ENCODE peak calls at places on chromosomes 11 and 22, in eight cellular contexts. One of them, this sample, is unnamed.

GRCh38 chr11:65488273-65489058 is 10.4 kb upstream of the MALAT1 start:
- DNase-seq in HCT116: no peak
- DNase-seq in breast epithelium: no peak
- DNase-seq in transverse colon: peak; percentile 74
- DNase-seq in GM23338: no peak
- DNase-seq in prostate gland: peak; percentile 6
- DNase-seq in spleen: no peak
- DNase-seq in K562: no peak
- DNase-seq in this sample: no peak

GRCh38 chr11:8066911-8067455 is 14.0 kb upstream of the TUB start:
- DNase-seq in HCT116: no peak
- DNase-seq in breast epithelium: no peak
- DNase-seq in transverse colon: no peak
- DNase-seq in GM23338: no peak
- DNase-seq in prostate gland: no peak
- DNase-seq in spleen: no peak
- DNase-seq in K562: no peak
- DNase-seq in this sample: peak; percentile 20

GRCh38 chr11:134664447-134664846 is 252.4 kb upstream of the B3GAT1 start:
- DNase-seq in HCT116: no peak
- DNase-seq in breast epithelium: no peak
- DNase-seq in transverse colon: no peak
- DNase-seq in GM23338: no peak
- DNase-seq in prostate gland: no peak
- DNase-seq in spleen: no peak
- DNase-seq in K562: no peak
- DNase-seq in this sample: peak; percentile 14

GRCh38 chr11:120940297-120940847 is 83.5 kb upstream of the TBCEL start:
- DNase-seq in HCT116: no peak
- DNase-seq in breast epithelium: no peak
- DNase-seq in transverse colon: no peak
- DNase-seq in GM23338: no peak
- DNase-seq in prostate gland: no peak
- DNase-seq in spleen: no peak
- DNase-seq in K562: no peak
- DNase-seq in this sample: no peak

GRCh38 chr11:32792948-32793475 is 1.4 kb downstream of the CCDC73 start:
- DNase-seq in HCT116: peak; percentile 35
- DNase-seq in breast epithelium: peak; percentile 59
- DNase-seq in transverse colon: peak; percentile 69
- DNase-seq in GM23338: peak; percentile 71
- DNase-seq in prostate gland: peak; percentile 53
- DNase-seq in spleen: no peak
- DNase-seq in K562: peak; percentile 39
- DNase-seq in this sample: peak; percentile 69

GRCh38 chr11:13667795-13668101 is 720 bp upstream of the FAR1 start:
- DNase-seq in HCT116: no peak
- DNase-seq in breast epithelium: no peak
- DNase-seq in transverse colon: no peak
- DNase-seq in GM23338: no peak
- DNase-seq in prostate gland: no peak
- DNase-seq in spleen: no peak
- DNase-seq in K562: no peak
- DNase-seq in this sample: no peak

GRCh38 chr11:134797411-134798089 is 385.5 kb upstream of the B3GAT1 start:
- DNase-seq in HCT116: no peak
- DNase-seq in breast epithelium: no peak
- DNase-seq in transverse colon: no peak
- DNase-seq in GM23338: no peak
- DNase-seq in prostate gland: no peak
- DNase-seq in spleen: no peak
- DNase-seq in K562: no peak
- DNase-seq in this sample: no peak

GRCh38 chr11:115207916-115208315 is 296.3 kb downstream of the CADM1 start:
- DNase-seq in HCT116: no peak
- DNase-seq in breast epithelium: no peak
- DNase-seq in transverse colon: no peak
- DNase-seq in GM23338: no peak
- DNase-seq in prostate gland: no peak
- DNase-seq in spleen: no peak
- DNase-seq in K562: no peak
- DNase-seq in this sample: no peak

GRCh38 chr22:27492566-27493201 is 308.9 kb downstream of the MN1 start:
- DNase-seq in HCT116: no peak
- DNase-seq in breast epithelium: no peak
- DNase-seq in transverse colon: no peak
- DNase-seq in GM23338: no peak
- DNase-seq in prostate gland: no peak
- DNase-seq in spleen: no peak
- DNase-seq in K562: no peak
- DNase-seq in this sample: no peak

GRCh38 chr22:30314918-30315317 is 11.8 kb downstream of the TBC1D10A start:
- DNase-seq in HCT116: no peak
- DNase-seq in breast epithelium: no peak
- DNase-seq in transverse colon: no peak
- DNase-seq in GM23338: no peak
- DNase-seq in prostate gland: no peak
- DNase-seq in spleen: no peak
- DNase-seq in K562: peak; percentile 39
- DNase-seq in this sample: no peak

GRCh38 chr11:67466962-67467771 is 1.9 kb downstream of the TMEM134 start:
- DNase-seq in HCT116: no peak
- DNase-seq in breast epithelium: no peak
- DNase-seq in transverse colon: no peak
- DNase-seq in GM23338: no peak
- DNase-seq in prostate gland: no peak
- DNase-seq in spleen: no peak
- DNase-seq in K562: no peak
- DNase-seq in this sample: no peak

GRCh38 chr11:67470337-67471002 is 1.4 kb upstream of the TMEM134 start:
- DNase-seq in HCT116: no peak
- DNase-seq in breast epithelium: no peak
- DNase-seq in transverse colon: no peak
- DNase-seq in GM23338: no peak
- DNase-seq in prostate gland: no peak
- DNase-seq in spleen: no peak
- DNase-seq in K562: no peak
- DNase-seq in this sample: no peak

GRCh38 chr11:67468056-67468455 is 995 bp downstream of the TMEM134 start:
- DNase-seq in HCT116: no peak
- DNase-seq in breast epithelium: peak; percentile 98
- DNase-seq in transverse colon: peak; percentile 80
- DNase-seq in GM23338: no peak
- DNase-seq in prostate gland: peak; percentile 95
- DNase-seq in spleen: no peak
- DNase-seq in K562: no peak
- DNase-seq in this sample: peak; percentile 96

GRCh38 chr11:67468509-67468834 is 579 bp downstream of the TMEM134 start:
- DNase-seq in HCT116: no peak
- DNase-seq in breast epithelium: no peak
- DNase-seq in transverse colon: no peak
- DNase-seq in GM23338: peak; percentile 58
- DNase-seq in prostate gland: no peak
- DNase-seq in spleen: no peak
- DNase-seq in K562: no peak
- DNase-seq in this sample: no peak

DNA sequence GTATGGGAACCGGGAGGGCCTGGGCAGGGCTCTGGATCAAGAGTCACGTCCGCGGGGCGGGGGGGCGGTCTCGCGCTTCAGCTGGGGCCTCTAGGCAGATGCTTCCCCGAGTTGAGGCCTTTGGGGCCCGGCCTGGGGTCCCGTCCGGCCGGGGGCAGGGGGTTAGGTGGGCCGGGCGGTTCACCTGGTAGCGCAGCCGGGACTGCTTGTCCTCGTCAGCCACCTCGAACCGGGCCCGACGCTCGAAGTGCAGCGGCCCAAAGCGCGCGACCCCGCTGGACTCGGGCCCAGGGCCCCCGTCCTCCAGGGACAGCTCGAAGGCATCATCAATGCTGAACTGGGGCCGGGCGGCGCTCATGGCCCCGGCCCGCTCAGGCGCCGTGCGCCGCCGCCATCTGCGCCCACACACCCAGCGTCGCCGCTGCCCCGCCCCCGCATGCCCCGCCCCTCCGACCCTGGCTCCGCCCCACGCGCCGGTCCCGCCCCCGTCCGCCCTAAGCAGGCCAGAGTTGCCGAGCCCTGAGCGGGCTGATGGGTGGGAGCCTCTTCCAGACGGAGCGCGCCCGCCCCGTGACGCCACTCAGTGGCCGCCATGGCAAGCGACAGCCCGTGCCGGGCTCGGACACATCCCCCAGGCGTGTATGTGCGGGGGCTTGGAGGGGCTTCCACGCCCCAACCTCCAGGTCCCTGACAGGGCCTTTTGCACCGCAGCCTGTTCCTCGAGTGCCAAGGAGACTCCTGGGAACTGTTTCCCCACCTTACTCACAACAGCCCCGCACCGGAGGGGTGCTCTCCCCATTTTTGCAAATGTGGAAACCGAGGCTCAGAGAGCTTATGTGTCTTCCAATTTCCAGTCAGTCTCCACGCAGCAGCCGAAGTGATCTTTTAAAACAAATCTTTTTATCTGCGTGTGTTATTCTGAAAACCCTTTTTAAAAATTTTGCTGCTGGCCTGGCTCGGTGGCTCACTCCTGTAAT is at the start of gene TMEM134:
- DNase-seq in HCT116: peak; percentile 82
- DNase-seq in breast epithelium: peak; percentile 94
- DNase-seq in transverse colon: peak; percentile 94
- DNase-seq in GM23338: peak; percentile 95
- DNase-seq in prostate gland: peak; percentile 90
- DNase-seq in spleen: peak; percentile 99
- DNase-seq in K562: peak; percentile 92
- DNase-seq in this sample: peak; percentile 94
- TF ChIP-seq POLR2AphosphoS5 in HCT116: peak; percentile 87
- TF ChIP-seq POLR2AphosphoS5 in breast epithelium: peak; percentile 81
- TF ChIP-seq POLR2AphosphoS5 in transverse colon: peak; percentile 91
- TF ChIP-seq POLR2AphosphoS5 in GM23338: peak; percentile 80
- TF ChIP-seq POLR2AphosphoS5 in prostate gland: peak; percentile 92
- TF ChIP-seq POLR2AphosphoS5 in spleen: peak; percentile 96
- TF ChIP-seq POLR2AphosphoS5 in K562: peak; percentile 76
- TF ChIP-seq POLR2AphosphoS5 in this sample: peak; percentile 90

GRCh38 chr22:42271906-42272305 is 1.5 kb upstream of the TCF20 start:
- DNase-seq in HCT116: no peak
- DNase-seq in breast epithelium: no peak
- DNase-seq in transverse colon: no peak
- DNase-seq in GM23338: no peak
- DNase-seq in prostate gland: no peak
- DNase-seq in spleen: peak; percentile 41
- DNase-seq in K562: no peak
- DNase-seq in this sample: peak; percentile 34
- H3K4me3 ChIP-seq in HCT116: no peak overlapping the region
- H3K4me3 ChIP-seq in breast epithelium: no peak overlapping the region
- H3K4me3 ChIP-seq in transverse colon: no peak overlapping the region
- H3K4me3 ChIP-seq in GM23338: no peak overlapping the region
- H3K4me3 ChIP-seq in prostate gland: no peak overlapping the region
- H3K4me3 ChIP-seq in spleen: no peak overlapping the region
- H3K4me3 ChIP-seq in K562: no peak overlapping the region
- H3K4me3 ChIP-seq in this sample: no peak overlapping the region

GRCh38 chr11:72069787-72070251 is 10.5 kb downstream of the NUMA1 start:
- DNase-seq in HCT116: peak; percentile 51
- DNase-seq in breast epithelium: peak; percentile 71
- DNase-seq in transverse colon: peak; percentile 83
- DNase-seq in GM23338: peak; percentile 15
- DNase-seq in prostate gland: peak; percentile 54
- DNase-seq in spleen: peak; percentile 91
- DNase-seq in K562: no peak
- DNase-seq in this sample: peak; percentile 78
- TF ChIP-seq POLR2AphosphoS5 in HCT116: peak; percentile 66
- TF ChIP-seq POLR2AphosphoS5 in breast epithelium: no peak
- TF ChIP-seq POLR2AphosphoS5 in transverse colon: peak; percentile 71
- TF ChIP-seq POLR2AphosphoS5 in GM23338: no peak
- TF ChIP-seq POLR2AphosphoS5 in prostate gland: peak; percentile 52
- TF ChIP-seq POLR2AphosphoS5 in spleen: peak; percentile 70
- TF ChIP-seq POLR2AphosphoS5 in K562: no peak
- TF ChIP-seq POLR2AphosphoS5 in this sample: no peak

DNA sequence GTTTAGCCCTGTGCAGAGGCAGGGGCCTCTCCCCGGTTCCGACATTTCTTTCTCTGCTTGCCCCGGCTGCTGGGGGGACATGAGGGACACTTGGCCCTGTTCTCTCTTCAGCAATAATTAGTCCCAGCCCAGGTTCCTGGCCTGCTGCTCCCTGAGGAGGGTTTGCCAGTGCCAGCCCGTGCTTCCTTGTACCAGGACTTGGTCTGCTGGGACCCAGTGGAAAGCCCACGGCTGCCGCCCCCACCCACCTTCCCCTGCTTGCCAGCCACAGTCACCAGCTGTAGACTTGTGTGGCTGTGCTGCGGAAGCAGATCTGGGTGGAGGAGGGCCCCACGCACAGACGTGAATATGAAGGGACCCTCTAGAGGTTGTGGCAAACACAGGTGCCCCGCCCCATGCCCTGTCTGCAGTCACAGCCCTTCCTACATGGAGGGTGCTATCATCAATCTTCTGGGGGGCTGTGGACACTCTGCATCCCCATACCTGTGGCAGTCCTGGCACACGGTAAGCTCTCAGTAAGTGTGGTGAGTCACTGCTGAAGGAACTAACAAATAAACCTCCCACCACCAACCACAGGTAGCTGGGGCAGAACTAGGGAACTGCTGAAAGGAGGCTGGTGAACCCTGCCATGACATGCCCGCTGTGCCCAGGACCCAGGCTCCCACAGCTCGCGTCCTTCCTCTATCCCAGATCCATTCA is 949 bp downstream of the TP53AIP1 start:
- DNase-seq in HCT116: no peak
- DNase-seq in breast epithelium: no peak
- DNase-seq in transverse colon: no peak
- DNase-seq in GM23338: no peak
- DNase-seq in prostate gland: peak; percentile 24
- DNase-seq in spleen: no peak
- DNase-seq in K562: no peak
- DNase-seq in this sample: no peak
- H3K4me3 ChIP-seq in HCT116: no peak overlapping the region
- H3K4me3 ChIP-seq in breast epithelium: no peak overlapping the region
- H3K4me3 ChIP-seq in transverse colon: no peak overlapping the region
- H3K4me3 ChIP-seq in GM23338: no peak overlapping the region
- H3K4me3 ChIP-seq in prostate gland: no peak overlapping the region
- H3K4me3 ChIP-seq in spleen: no peak overlapping the region
- H3K4me3 ChIP-seq in K562: no peak overlapping the region
- H3K4me3 ChIP-seq in this sample: no peak overlapping the region

DNA sequence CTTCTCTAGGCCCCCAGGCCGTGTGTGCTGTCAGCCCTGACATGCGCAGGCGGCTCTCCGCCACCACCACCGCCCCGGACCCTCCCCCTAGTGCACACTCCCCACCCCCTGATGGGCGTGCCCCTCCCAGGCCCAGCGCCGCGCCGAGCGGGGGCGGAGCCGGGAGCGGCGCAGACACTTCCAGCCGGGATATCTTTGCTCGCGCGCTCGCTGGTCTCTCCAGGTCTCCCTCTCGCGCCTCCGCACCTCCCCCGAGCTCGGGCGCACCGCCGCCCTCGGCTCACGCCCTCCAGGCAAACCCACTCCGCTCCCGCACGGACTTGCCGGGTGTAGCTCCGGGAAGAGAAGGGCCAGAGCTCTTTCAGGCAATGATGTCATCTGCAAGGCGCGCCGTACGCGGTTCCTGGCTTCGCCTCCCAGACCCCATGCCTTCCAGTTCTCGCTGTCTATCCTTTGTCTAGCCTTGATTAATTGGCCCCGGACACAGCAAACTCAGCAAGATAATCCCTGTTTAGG is at the start of gene SCN3B:
- DNase-seq in HCT116: no peak
- DNase-seq in breast epithelium: peak; percentile 71
- DNase-seq in transverse colon: peak; percentile 57
- DNase-seq in GM23338: peak; percentile 90
- DNase-seq in prostate gland: peak; percentile 61
- DNase-seq in spleen: no peak
- DNase-seq in K562: peak; percentile 94
- DNase-seq in this sample: peak; percentile 66
- TF ChIP-seq POLR2AphosphoS5 in HCT116: no peak
- TF ChIP-seq POLR2AphosphoS5 in breast epithelium: no peak
- TF ChIP-seq POLR2AphosphoS5 in transverse colon: no peak
- TF ChIP-seq POLR2AphosphoS5 in GM23338: peak; percentile 61
- TF ChIP-seq POLR2AphosphoS5 in prostate gland: no peak
- TF ChIP-seq POLR2AphosphoS5 in spleen: peak; percentile 69
- TF ChIP-seq POLR2AphosphoS5 in K562: no peak
- TF ChIP-seq POLR2AphosphoS5 in this sample: no peak

This sample was measured in stomach.